ENCODE peak calls at places on chromosome 11, in five cellular contexts. G, C, W, Z and N are unnamed samples.

GRCh38 chr11:122756417-122756816 is 81.9 kb upstream of the CRTAM start:
- DNase-seq in G (no peak), W (no peak), C (peak), Z (no peak), N (no peak)

GRCh38 chr11:28461338-28461737 is 353.1 kb downstream of the METTL15 start:
- DNase-seq in W (no peak), Z (no peak), C (no peak), G (no peak), N (no peak)

GRCh38 chr11:94766656-94767291 is 1.4 kb upstream of the AMOTL1 start:
- DNase-seq in Z (no peak), W (no peak), C (peak), G (no peak), N (no peak)

GRCh38 chr11:86222081-86222480 is 22.5 kb upstream of the EED start:
- DNase-seq in Z (no peak), C (no peak), G (no peak), W (no peak), N (no peak)

GRCh38 chr11:94604496-94604895 is 37.3 kb downstream of the PIWIL4 start:
- DNase-seq in C (no peak), G (no peak), W (no peak), Z (no peak), N (no peak)

GRCh38 chr11:68160100-68160695 is 39.0 kb upstream of the CHKA start:
- DNase-seq in W (no peak), G (no peak), Z (no peak), C (no peak), N (no peak)

GRCh38 chr11:89612111-89612510 is 98.0 kb upstream of the TRIM77 start:
- DNase-seq in C (no peak), W (no peak), G (no peak), Z (no peak), N (no peak)

GRCh38 chr11:13850256-13851010 is 112.1 kb upstream of the SPON1 start:
- DNase-seq in C (no peak), Z (no peak), W (no peak), G (no peak), N (no peak)

GRCh38 chr11:112289588-112290461 is 29.2 kb upstream of the PLET1 start:
- DNase-seq in Z (peak), G (peak), W (peak), C (peak), N (no peak)

GRCh38 chr11:127056338-127056971 is 55.9 kb upstream of the KIRREL3 start:
- DNase-seq in C (no peak), G (no peak), Z (no peak), W (no peak), N (no peak)

GRCh38 chr11:488992-489391 is 18.1 kb downstream of the RNH1 start:
- DNase-seq in G (no peak), C (no peak), W (no peak), Z (no peak), N (no peak)

GRCh38 chr11:16604784-16605439 is 133.5 kb upstream of the C11orf58 start:
- DNase-seq in G (no peak), C (peak), Z (no peak), W (peak), N (no peak)

GRCh38 chr11:117825538-117826359 is 1.2 kb upstream of the FXYD2 start:
- DNase-seq in C (no peak), G (no peak), Z (no peak), W (no peak), N (no peak)

GRCh38 chr11:87290304-87290922 is 252.7 kb downstream of the TMEM135 start:
- DNase-seq in G (peak), Z (no peak), W (no peak), C (no peak), N (no peak)

GRCh38 chr11:101269390-101269789 is 139.8 kb upstream of the PGR start:
- DNase-seq in C (no peak), G (no peak), Z (no peak), W (no peak), N (no peak)

GRCh38 chr11:76048763-76049162 is 157.5 kb downstream of the WNT11 start:
- DNase-seq in C (no peak), Z (peak), G (no peak), W (no peak), N (no peak)

GRCh38 chr11:11966826-11967668 is 41.4 kb downstream of the DKK3 start:
- DNase-seq in W (peak), G (peak), Z (peak), C (peak), N (peak)